ENCODE peak calls at places on chromosomes 1 and 21, in nine cellular contexts. O is anterior cingulate cortex; D is DND-41; G is GDM1; J is activated CD4-positive, CD25-positive, alpha-beta regulatory T cell treated with anti-CD3 and anti-CD28 coated beads, Interleukin-2, amount 50 U/mL, for 72 hours; B is small intestine; N is NCI-H345; R is GM12865; L is Daoy. W is an unnamed sample.

GRCh38 chr1:236744533-236744932 is 50.6 kb upstream of the MTR start:
- DNase-seq in N (no peak), J (no peak), L (no peak), R (no peak), B (no peak), D (no peak), G (no peak), O (no peak), W (no peak)

GRCh38 chr1:224589006-224589405 is 27.1 kb upstream of the CNIH3 start:
- DNase-seq in D (no peak), G (no peak), N (no peak), L (peak), B (no peak), R (no peak), O (no peak), J (no peak), W (no peak)

GRCh38 chr1:53413175-53414001 is 45.8 kb upstream of the DMRTB1 start:
- DNase-seq in G (no peak), B (no peak), R (peak), N (no peak), D (peak), O (no peak), L (peak), J (peak), W (no peak)

GRCh38 chr1:245453556-245453955 is 298.8 kb downstream of the KIF26B start:
- DNase-seq in G (no peak), L (no peak), R (no peak), D (no peak), N (no peak), O (no peak), B (no peak), J (no peak), W (no peak)

GRCh38 chr21:32599146-32599925 is 12.8 kb downstream of the CFAP298 start:
- DNase-seq in N (peak), L (no peak), B (no peak), J (no peak), R (no peak), G (no peak), D (no peak), O (no peak), W (no peak)

GRCh38 chr1:235588916-235589515 is 60.6 kb downstream of the GNG4 start:
- DNase-seq in D (peak), B (no peak), G (no peak), L (peak), R (no peak), O (no peak), N (no peak), J (no peak), W (peak)

GRCh38 chr1:45359882-45360513 is 19.8 kb upstream of the MUTYH start:
- DNase-seq in J (no peak), B (peak), R (peak), O (no peak), D (peak), L (peak), N (peak), G (peak), W (peak)

GRCh38 chr1:204194080-204194479 is 2.2 kb downstream of the KISS1 start:
- DNase-seq in R (no peak), L (no peak), D (no peak), O (no peak), J (no peak), B (peak), G (no peak), N (no peak), W (no peak)

GRCh38 chr1:174160109-174160473 is 771 bp downstream of the RABGAP1L start:
- DNase-seq in N (peak), L (peak), J (no peak), D (no peak), R (peak), G (peak), O (peak), B (peak), W (peak)

GRCh38 chr1:113928129-113928949 is 785 bp upstream of the HIPK1 start:
- DNase-seq in O (no peak), R (peak), L (peak), B (peak), J (no peak), N (no peak), G (no peak), D (no peak), W (no peak)

GRCh38 chr1:3817821-3818597 is 21.7 kb upstream of the LRRC47 start:
- DNase-seq in R (no peak), J (no peak), L (no peak), D (no peak), O (no peak), G (no peak), N (no peak), B (no peak), W (no peak)

GRCh38 chr1:23343246-23344110 is 606 bp downstream of the HNRNPR start:
- DNase-seq in B (peak), J (peak), G (no peak), D (peak), O (no peak), L (peak), N (peak), R (peak), W (peak)

GRCh38 chr1:7209340-7209739 is 424.1 kb downstream of the CAMTA1 start:
- DNase-seq in B (no peak), N (no peak), L (no peak), J (no peak), G (no peak), O (no peak), R (no peak), D (no peak), W (no peak)

GRCh38 chr1:198934901-198935301 is 296.1 kb downstream of the PTPRC start:
- DNase-seq in L (peak), B (peak), D (peak), R (peak), G (peak), O (no peak), J (peak), N (peak), W (no peak)

GRCh38 chr1:10424034-10424433 is 6.2 kb upstream of the CENPS start:
- DNase-seq in N (no peak), B (no peak), L (no peak), D (no peak), J (no peak), R (no peak), G (no peak), O (no peak), W (peak)

GRCh38 chr1:46547481-46548383 is 3.7 kb downstream of the KNCN start:
- DNase-seq in R (peak), B (peak), L (peak), J (no peak), O (no peak), N (peak), D (peak), G (no peak), W (peak)

GRCh38 chr1:64986903-64987871 is 20.8 kb upstream of the JAK1 start:
- DNase-seq in R (peak), O (no peak), N (peak), J (no peak), L (no peak), B (peak), G (no peak), D (no peak), W (no peak)

GRCh38 chr1:51215169-51215568 is 20.9 kb upstream of the RNF11 start:
- DNase-seq in B (no peak), O (no peak), J (no peak), L (no peak), D (no peak), R (no peak), N (no peak), G (no peak), W (no peak)

GRCh38 chr1:22753396-22754083 is 42.9 kb downstream of the EPHB2 start:
- DNase-seq in D (no peak), O (no peak), J (no peak), N (no peak), L (peak), B (no peak), G (no peak), R (no peak), W (no peak)

GRCh38 chr1:235295902-235296350 is 32.1 kb downstream of the ARID4B start:
- DNase-seq in G (no peak), R (no peak), J (no peak), O (no peak), N (no peak), B (no peak), D (no peak), L (no peak), W (peak)

GRCh38 chr1:226991920-226992319 is 51.8 kb downstream of the COQ8A start:
- DNase-seq in L (no peak), N (no peak), G (no peak), R (no peak), J (no peak), D (no peak), B (no peak), O (no peak), W (no peak)

GRCh38 chr1:154454391-154455120 is 47.5 kb upstream of the TDRD10 start:
- DNase-seq in L (no peak), J (no peak), R (no peak), D (no peak), B (no peak), O (no peak), N (no peak), G (no peak), W (no peak)

GRCh38 chr1:220655961-220656720 is 34.0 kb upstream of the C1orf115 start:
- DNase-seq in N (no peak), J (no peak), D (no peak), G (no peak), B (no peak), L (no peak), O (no peak), R (no peak), W (no peak)

GRCh38 chr1:199753513-199753912 is 274.0 kb upstream of the NR5A2 start:
- DNase-seq in N (no peak), O (no peak), L (no peak), D (no peak), J (no peak), R (no peak), G (no peak), B (peak), W (no peak)

GRCh38 chr1:205273551-205273982 is 45.8 kb downstream of the TMCC2 start:
- DNase-seq in D (peak), O (peak), B (peak), G (peak), J (peak), R (peak), N (peak), L (peak), W (peak)

GRCh38 chr1:233569636-233570035 is 44.3 kb upstream of the KCNK1 start:
- DNase-seq in R (no peak), B (no peak), G (no peak), N (no peak), O (no peak), D (no peak), L (no peak), J (no peak), W (no peak)

GRCh38 chr1:72462506-72462905 is 180.2 kb upstream of the NEGR1 start:
- DNase-seq in B (no peak), O (no peak), D (no peak), R (no peak), G (no peak), L (no peak), J (no peak), N (no peak), W (no peak)